ENCODE peak calls at places on chromosomes 4 and X, in seven cellular contexts. E is heart right ventricle, V is gastrocnemius medialis, L is cardiac muscle cell, A is spleen, X is H9, D is IMR-90. H is an unnamed sample.

GRCh38 chr4:6378493-6379445 is 93.6 kb downstream of the PPP2R2C start:
- DNase-seq in E (no peak), V (no peak), L (no peak), A (peak; percentile 69), X (no peak), D (no peak), H (no peak)

GRCh38 chrX:22803353-22803752 is 196.4 kb upstream of the DDX53 start:
- DNase-seq in E (no peak), V (no peak), L (no peak), A (no peak), X (no peak), D (no peak), H (no peak)

GRCh38 chr4:72326692-72327632 is 242.1 kb downstream of the ADAMTS3 start:
- DNase-seq in E (no peak), V (no peak), L (peak; percentile 58), A (no peak), X (no peak), D (peak; percentile 42), H (no peak)

GRCh38 chrX:95919605-95920004 is 765.0 kb upstream of the DIAPH2 start:
- DNase-seq in E (no peak), V (no peak), L (no peak), A (no peak), X (no peak), D (no peak), H (no peak)

GRCh38 chr4:123547167-123547817 is 150.7 kb downstream of the SPRY1 start:
- DNase-seq in E (no peak), V (no peak), L (no peak), A (no peak), X (peak; percentile 93), D (no peak), H (no peak)

GRCh38 chrX:24242649-24243556 is 71.0 kb downstream of the SUPT20HL2 start:
- DNase-seq in E (peak; percentile 18), V (peak; percentile 80), L (peak; percentile 94), A (no peak), X (no peak), D (peak; percentile 63), H (peak; percentile 76)

GRCh38 chr4:177455591-177455990 is 13.4 kb upstream of the AGA start:
- DNase-seq in E (no peak), V (no peak), L (peak; percentile 71), A (no peak), X (no peak), D (peak; percentile 81), H (no peak)

GRCh38 chrX:33336783-33337182 is 125.4 kb upstream of the DMD start:
- DNase-seq in E (no peak), V (no peak), L (peak; percentile 27), A (no peak), X (peak; percentile 32), D (peak; percentile 29), H (no peak)

GRCh38 chrX:130224810-130225209 is 43.9 kb downstream of the ZNF280C start:
- DNase-seq in E (no peak), V (no peak), L (peak; percentile 58), A (no peak), X (no peak), D (no peak), H (no peak)

GRCh38 chr4:30716158-30716557 is 4.0 kb upstream of the PCDH7 start:
- DNase-seq in E (no peak), V (no peak), L (peak; percentile 50), A (no peak), X (no peak), D (peak; percentile 53), H (no peak)

GRCh38 chr4:30718021-30718888 is 1.9 kb upstream of the PCDH7 start:
- DNase-seq in E (peak; percentile 47), V (no peak), L (peak; percentile 24), A (peak; percentile 79), X (peak; percentile 65), D (peak; percentile 36), H (no peak)

GRCh38 chr4:30716671-30717207 is 3.4 kb upstream of the PCDH7 start:
- DNase-seq in E (no peak), V (no peak), L (peak; percentile 27), A (no peak), X (no peak), D (no peak), H (no peak)

GRCh38 chr4:30717208-30718020 is 2.8 kb upstream of the PCDH7 start:
- DNase-seq in E (peak; percentile 36), V (no peak), L (peak; percentile 72), A (peak; percentile 77), X (peak; percentile 83), D (peak; percentile 70), H (no peak)

GRCh38 chr4:30714408-30715031 is 5.6 kb upstream of the PCDH7 start:
- DNase-seq in E (no peak), V (no peak), L (peak; percentile 74), A (no peak), X (peak; percentile 55), D (peak; percentile 59), H (peak; percentile 74)
- TF ChIP-seq CTCF in E (peak; percentile 62), V (no peak), L (peak; percentile 89), A (peak; percentile 40), X (peak; percentile 86), D (peak; percentile 77), H (no peak)

GRCh38 chr4:422587-422986 is 76.4 kb downstream of the ZNF721 start:
- DNase-seq in E (no peak), V (no peak), L (no peak), A (no peak), X (no peak), D (no peak), H (no peak)
- H3K9me3 ChIP-seq in E (peaks cover 100% of the 10 kb centered on the region), V (peaks cover 91% of the 10 kb centered on the region), L (peaks cover 3% of the 10 kb centered on the region), A (peaks cover 100% of the 10 kb centered on the region), X (peaks cover 57% of the 10 kb centered on the region), D (peaks cover 65% of the 10 kb centered on the region), H (peaks cover 95% of the 10 kb centered on the region)

DNA sequence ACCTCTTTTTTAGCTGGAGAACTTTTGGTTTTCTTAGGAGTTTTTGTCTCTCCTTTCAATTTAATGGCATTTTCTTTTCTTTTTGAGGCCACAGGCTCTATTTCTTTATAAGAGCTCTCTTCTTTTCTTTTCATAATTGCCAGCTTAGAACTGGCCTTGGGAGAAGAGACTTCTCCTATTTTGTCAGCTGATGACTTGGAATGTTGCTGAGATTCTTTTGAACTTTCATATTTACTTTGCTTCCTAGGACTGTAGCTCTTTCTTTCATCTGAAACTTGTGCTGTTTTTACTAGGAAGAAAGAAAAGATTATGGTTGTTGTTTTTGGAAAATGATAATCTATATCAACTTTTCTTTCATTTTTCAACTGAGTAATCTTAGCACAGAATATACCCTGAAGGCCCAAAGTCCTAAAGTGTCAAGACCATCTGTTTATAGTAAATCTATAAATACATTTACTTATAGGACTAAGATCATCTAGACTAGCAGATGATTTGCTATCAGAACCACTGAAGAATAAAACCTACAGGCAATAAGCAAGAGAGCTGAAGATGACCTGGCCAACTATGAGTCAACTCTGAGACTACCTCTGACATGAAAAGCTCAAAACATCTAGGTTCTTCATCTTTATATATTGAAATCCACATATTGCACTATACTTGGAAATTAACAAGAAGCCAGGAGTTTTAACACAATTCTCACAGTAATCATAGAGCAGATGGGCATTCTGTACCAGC is 45.6 kb downstream of the RFC1 start:
- DNase-seq in E (no peak), V (no peak), L (peak; percentile 25), A (no peak), X (no peak), D (peak; percentile 56), H (no peak)
- H3K27ac ChIP-seq in E (no peak overlapping the region), V (no peak overlapping the region), L (no peak overlapping the region), A (no peak overlapping the region), X (no peak overlapping the region), D (no peak overlapping the region), H (no peak overlapping the region)

GRCh38 chrX:151151668-151152267 is 24.6 kb upstream of the GPR50 start:
- DNase-seq in E (no peak), V (peak; percentile 12), L (peak; percentile 64), A (no peak), X (peak; percentile 35), D (peak; percentile 54), H (no peak)

GRCh38 chrX:151155234-151155633 is 21.1 kb upstream of the GPR50 start:
- DNase-seq in E (no peak), V (no peak), L (no peak), A (no peak), X (no peak), D (no peak), H (no peak)

DNA sequence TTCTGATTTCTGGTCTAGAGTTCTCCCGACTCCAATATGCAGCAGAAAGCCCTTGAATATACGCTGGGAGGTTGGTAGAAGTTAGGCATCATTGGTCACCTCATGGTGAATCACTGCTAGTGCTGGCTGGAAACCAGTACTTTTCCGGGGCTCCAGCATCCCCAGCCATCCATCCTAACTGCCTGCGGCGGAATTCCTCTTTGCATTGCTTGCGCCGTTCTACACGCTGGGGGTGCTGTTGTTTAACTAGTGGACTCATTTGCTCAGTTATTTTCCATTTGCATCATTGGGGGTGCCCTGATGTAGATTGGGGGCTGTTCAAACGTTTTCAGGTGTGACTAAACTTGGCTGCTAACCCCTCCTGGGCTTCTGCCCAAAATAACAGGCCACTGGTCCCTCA is 23.3 kb upstream of the GPR50 start:
- DNase-seq in E (no peak), V (no peak), L (peak; percentile 7), A (no peak), X (peak; percentile 73), D (peak; percentile 28), H (no peak)
- TF ChIP-seq CTCF in E (no peak), V (no peak), L (peak; percentile 28), A (no peak), X (peak; percentile 59), D (peak; percentile 28), H (no peak)

GRCh38 chr4:64230709-64231310 is 178.4 kb downstream of the TECRL start:
- DNase-seq in E (no peak), V (no peak), L (peak; percentile 10), A (no peak), X (no peak), D (peak; percentile 4), H (no peak)
- H3K9me3 ChIP-seq in E (peaks cover 86% of the 10 kb centered on the region), V (no peaks in the 10 kb centered on the region), L (peaks cover 10% of the 10 kb centered on the region), A (peaks cover 60% of the 10 kb centered on the region), X (peaks cover 47% of the 10 kb centered on the region), D (peaks cover 10% of the 10 kb centered on the region), H (peaks cover 21% of the 10 kb centered on the region)

H was measured in ascending aorta.